ENCODE peak calls at places on chromosomes 13 and 19, in seven cellular contexts. One of them, this sample, is unnamed.

GRCh38 chr13:42720116-42720857 is 61.1 kb upstream of the FAM216B start:
- DNase-seq in spleen: no peak
- DNase-seq in uterus: peak; percentile 63
- DNase-seq in fibroblast of lung: peak; percentile 95
- DNase-seq in cardiac muscle cell: peak; percentile 99
- DNase-seq in heart left ventricle: no peak
- DNase-seq in psoas muscle: no peak
- DNase-seq in this sample: peak; percentile 91

GRCh38 chr13:84994582-84994981 is 804.6 kb downstream of the SLITRK6 start:
- DNase-seq in spleen: no peak
- DNase-seq in uterus: no peak
- DNase-seq in fibroblast of lung: peak; percentile 26
- DNase-seq in cardiac muscle cell: no peak
- DNase-seq in heart left ventricle: no peak
- DNase-seq in psoas muscle: no peak
- DNase-seq in this sample: no peak

GRCh38 chr13:90839061-90839460 is 508.4 kb upstream of the MIR17HG start:
- DNase-seq in spleen: no peak
- DNase-seq in uterus: no peak
- DNase-seq in fibroblast of lung: no peak
- DNase-seq in cardiac muscle cell: no peak
- DNase-seq in heart left ventricle: no peak
- DNase-seq in psoas muscle: no peak
- DNase-seq in this sample: no peak

GRCh38 chr13:36432106-36432544 is at the start of gene CCNA1:
- DNase-seq in spleen: peak; percentile 83
- DNase-seq in uterus: peak; percentile 23
- DNase-seq in fibroblast of lung: peak; percentile 40
- DNase-seq in cardiac muscle cell: peak; percentile 25
- DNase-seq in heart left ventricle: peak; percentile 38
- DNase-seq in psoas muscle: peak; percentile 24
- DNase-seq in this sample: no peak

GRCh38 chr19:50808856-50809255 is 14.7 kb downstream of the KLK1 start:
- DNase-seq in spleen: no peak
- DNase-seq in uterus: no peak
- DNase-seq in fibroblast of lung: no peak
- DNase-seq in cardiac muscle cell: no peak
- DNase-seq in heart left ventricle: no peak
- DNase-seq in psoas muscle: no peak
- DNase-seq in this sample: no peak

GRCh38 chr13:80884031-80884785 is 543.3 kb upstream of the SPRY2 start:
- DNase-seq in spleen: no peak
- DNase-seq in uterus: no peak
- DNase-seq in fibroblast of lung: no peak
- DNase-seq in cardiac muscle cell: no peak
- DNase-seq in heart left ventricle: no peak
- DNase-seq in psoas muscle: no peak
- DNase-seq in this sample: no peak

GRCh38 chr19:5170329-5170745 is 170.3 kb downstream of the PTPRS start:
- DNase-seq in spleen: peak; percentile 88
- DNase-seq in uterus: no peak
- DNase-seq in fibroblast of lung: no peak
- DNase-seq in cardiac muscle cell: no peak
- DNase-seq in heart left ventricle: no peak
- DNase-seq in psoas muscle: no peak
- DNase-seq in this sample: no peak

GRCh38 chr19:18593367-18594095 is 4.9 kb downstream of the REX1BD start:
- DNase-seq in spleen: no peak
- DNase-seq in uterus: peak; percentile 47
- DNase-seq in fibroblast of lung: no peak
- DNase-seq in cardiac muscle cell: no peak
- DNase-seq in heart left ventricle: no peak
- DNase-seq in psoas muscle: no peak
- DNase-seq in this sample: no peak

GRCh38 chr19:4370418-4371041 is 27.2 kb downstream of the MPND start:
- DNase-seq in spleen: no peak
- DNase-seq in uterus: no peak
- DNase-seq in fibroblast of lung: no peak
- DNase-seq in cardiac muscle cell: no peak
- DNase-seq in heart left ventricle: no peak
- DNase-seq in psoas muscle: no peak
- DNase-seq in this sample: no peak

GRCh38 chr19:31592456-31592855 is 243.2 kb upstream of the TSHZ3 start:
- DNase-seq in spleen: no peak
- DNase-seq in uterus: no peak
- DNase-seq in fibroblast of lung: no peak
- DNase-seq in cardiac muscle cell: no peak
- DNase-seq in heart left ventricle: no peak
- DNase-seq in psoas muscle: no peak
- DNase-seq in this sample: no peak

GRCh38 chr19:55146078-55146647 is 2.8 kb downstream of the TNNT1 start:
- DNase-seq in spleen: no peak
- DNase-seq in uterus: no peak
- DNase-seq in fibroblast of lung: no peak
- DNase-seq in cardiac muscle cell: peak; percentile 24
- DNase-seq in heart left ventricle: no peak
- DNase-seq in psoas muscle: no peak
- DNase-seq in this sample: no peak

GRCh38 chr13:112719016-112719415 is 29.2 kb downstream of the ATP11A start:
- DNase-seq in spleen: peak; percentile 29
- DNase-seq in uterus: peak; percentile 35
- DNase-seq in fibroblast of lung: peak; percentile 79
- DNase-seq in cardiac muscle cell: no peak
- DNase-seq in heart left ventricle: no peak
- DNase-seq in psoas muscle: no peak
- DNase-seq in this sample: no peak

GRCh38 chr13:52070929-52071523 is 46.5 kb downstream of the UTP14C start:
- DNase-seq in spleen: no peak
- DNase-seq in uterus: no peak
- DNase-seq in fibroblast of lung: peak; percentile 20
- DNase-seq in cardiac muscle cell: peak; percentile 48
- DNase-seq in heart left ventricle: no peak
- DNase-seq in psoas muscle: no peak
- DNase-seq in this sample: no peak

GRCh38 chr13:30704596-30704995 is 30.7 kb upstream of the ALOX5AP start:
- DNase-seq in spleen: no peak
- DNase-seq in uterus: no peak
- DNase-seq in fibroblast of lung: no peak
- DNase-seq in cardiac muscle cell: no peak
- DNase-seq in heart left ventricle: no peak
- DNase-seq in psoas muscle: no peak
- DNase-seq in this sample: no peak

GRCh38 chr13:97757807-97758206 is 195.7 kb upstream of the IPO5 start:
- DNase-seq in spleen: no peak
- DNase-seq in uterus: no peak
- DNase-seq in fibroblast of lung: no peak
- DNase-seq in cardiac muscle cell: peak; percentile 98
- DNase-seq in heart left ventricle: peak; percentile 51
- DNase-seq in psoas muscle: peak; percentile 19
- DNase-seq in this sample: no peak

GRCh38 chr19:5536337-5536894 is 31.3 kb downstream of the TINCR start:
- DNase-seq in spleen: no peak
- DNase-seq in uterus: no peak
- DNase-seq in fibroblast of lung: peak; percentile 72
- DNase-seq in cardiac muscle cell: peak; percentile 69
- DNase-seq in heart left ventricle: peak; percentile 91
- DNase-seq in psoas muscle: peak; percentile 27
- DNase-seq in this sample: no peak

GRCh38 chr13:68540244-68540643 is 1310.1 kb upstream of the PCDH9 start:
- DNase-seq in spleen: no peak
- DNase-seq in uterus: no peak
- DNase-seq in fibroblast of lung: no peak
- DNase-seq in cardiac muscle cell: no peak
- DNase-seq in heart left ventricle: no peak
- DNase-seq in psoas muscle: no peak
- DNase-seq in this sample: no peak

GRCh38 chr13:70098669-70099068 is 9.0 kb upstream of the ATXN8OS start:
- DNase-seq in spleen: no peak
- DNase-seq in uterus: no peak
- DNase-seq in fibroblast of lung: no peak
- DNase-seq in cardiac muscle cell: no peak
- DNase-seq in heart left ventricle: no peak
- DNase-seq in psoas muscle: no peak
- DNase-seq in this sample: no peak

DNA sequence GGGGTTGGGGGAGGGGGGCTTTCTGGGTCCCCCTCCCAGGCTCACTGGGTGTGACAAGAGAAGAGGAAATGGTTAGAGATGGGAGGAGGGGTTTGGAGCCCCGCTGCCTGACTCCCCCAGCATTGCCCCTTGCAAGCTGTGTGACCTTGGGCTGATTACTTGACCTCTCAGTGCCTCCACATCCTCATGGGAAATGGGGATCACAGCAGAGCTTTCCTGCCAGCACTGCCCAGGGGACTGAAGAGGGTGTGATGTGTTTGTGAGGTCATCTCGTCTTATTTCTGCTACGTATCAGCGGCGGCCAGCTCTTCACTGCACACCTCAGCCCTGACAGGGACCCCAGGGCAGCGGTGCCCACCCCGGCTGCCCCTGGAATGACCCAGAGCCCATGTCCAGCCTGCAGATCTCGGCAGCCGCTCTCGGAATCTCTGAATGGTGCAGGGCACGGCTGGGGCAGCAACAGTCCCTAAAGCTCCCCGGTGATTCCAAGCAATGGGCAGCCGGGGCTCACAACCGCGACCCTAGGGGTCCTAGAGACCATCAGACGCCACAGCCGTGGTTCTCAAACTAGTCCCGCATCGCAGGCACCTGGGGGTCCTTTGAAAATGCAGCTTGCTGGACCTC is 8.4 kb downstream of the PNMA8B start:
- DNase-seq in spleen: peak; percentile 72
- DNase-seq in uterus: no peak
- DNase-seq in fibroblast of lung: no peak
- DNase-seq in cardiac muscle cell: no peak
- DNase-seq in heart left ventricle: no peak
- DNase-seq in psoas muscle: no peak
- DNase-seq in this sample: no peak
- H3K27me3 ChIP-seq in spleen: peaks cover 55% of the 10 kb centered on the region
- H3K27me3 ChIP-seq in uterus: no peaks in the 10 kb centered on the region
- H3K27me3 ChIP-seq in fibroblast of lung: peaks cover 13% of the 10 kb centered on the region
- H3K27me3 ChIP-seq in cardiac muscle cell: peaks cover 16% of the 10 kb centered on the region
- H3K27me3 ChIP-seq in heart left ventricle: no peaks in the 10 kb centered on the region
- H3K27me3 ChIP-seq in psoas muscle: peaks cover 16% of the 10 kb centered on the region
- H3K27me3 ChIP-seq in this sample: peaks cover 32% of the 10 kb centered on the region

DNA sequence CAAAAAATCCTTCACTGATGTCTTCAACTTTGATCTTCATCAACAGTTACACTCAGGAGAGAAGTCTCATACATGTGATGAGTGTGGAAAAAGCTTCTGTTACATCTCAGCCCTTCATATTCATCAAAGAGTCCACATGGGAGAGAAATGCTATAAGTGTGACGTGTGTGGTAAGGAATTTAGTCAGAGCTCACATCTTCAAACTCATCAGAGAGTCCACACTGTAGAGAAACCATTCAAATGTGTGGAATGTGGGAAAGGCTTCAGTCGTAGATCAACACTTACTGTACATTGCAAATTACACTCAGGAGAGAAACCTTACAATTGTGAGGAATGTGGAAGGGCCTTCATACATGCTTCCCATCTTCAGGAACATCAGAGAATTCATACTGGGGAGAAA is 8.4 kb upstream of the ZNF226 start:
- DNase-seq in spleen: no peak
- DNase-seq in uterus: no peak
- DNase-seq in fibroblast of lung: no peak
- DNase-seq in cardiac muscle cell: no peak
- DNase-seq in heart left ventricle: no peak
- DNase-seq in psoas muscle: no peak
- DNase-seq in this sample: no peak
- H3K4me3 ChIP-seq in spleen: no peak overlapping the region
- H3K4me3 ChIP-seq in uterus: no peak overlapping the region
- H3K4me3 ChIP-seq in fibroblast of lung: no peak overlapping the region
- H3K4me3 ChIP-seq in cardiac muscle cell: no peak overlapping the region
- H3K4me3 ChIP-seq in heart left ventricle: no peak overlapping the region
- H3K4me3 ChIP-seq in psoas muscle: no peak overlapping the region
- H3K4me3 ChIP-seq in this sample: no peak overlapping the region

DNA sequence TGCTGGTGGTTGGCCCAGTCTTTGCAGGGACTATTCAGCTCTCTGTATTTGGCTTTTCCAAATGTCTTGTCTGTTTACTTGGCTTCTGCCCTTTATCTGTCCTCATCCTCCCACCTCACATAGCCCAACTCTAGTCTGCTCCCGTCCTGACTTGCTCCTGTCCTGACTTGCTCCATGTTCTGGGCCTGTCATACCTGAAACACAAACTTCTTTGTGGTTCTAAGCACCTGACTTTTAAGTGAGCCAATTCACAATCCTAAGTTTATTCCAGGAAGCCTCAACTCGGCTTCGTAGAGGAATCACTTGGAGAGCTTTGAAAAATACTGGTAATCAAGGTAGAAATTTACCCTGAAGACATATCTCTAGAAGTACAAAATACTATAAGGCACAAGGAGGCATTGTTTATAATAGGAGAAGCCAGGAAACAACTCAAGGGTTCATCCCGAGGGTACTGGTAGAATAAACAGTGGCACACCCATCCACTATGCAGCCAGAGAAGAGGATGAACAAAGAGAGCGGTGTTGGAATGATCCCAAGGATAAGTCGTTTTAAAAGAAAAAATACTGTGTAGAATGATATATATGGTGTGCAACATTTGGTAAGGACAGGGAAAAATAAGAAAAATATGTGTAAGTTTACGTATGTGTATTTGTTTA is 284.5 kb downstream of the FGF14 start:
- DNase-seq in spleen: no peak
- DNase-seq in uterus: no peak
- DNase-seq in fibroblast of lung: no peak
- DNase-seq in cardiac muscle cell: no peak
- DNase-seq in heart left ventricle: no peak
- DNase-seq in psoas muscle: no peak
- DNase-seq in this sample: no peak
- H3K9me3 ChIP-seq in spleen: no peaks in the 10 kb centered on the region
- H3K9me3 ChIP-seq in uterus: no peaks in the 10 kb centered on the region
- H3K9me3 ChIP-seq in fibroblast of lung: no peaks in the 10 kb centered on the region
- H3K9me3 ChIP-seq in cardiac muscle cell: no peaks in the 10 kb centered on the region
- H3K9me3 ChIP-seq in heart left ventricle: no peaks in the 10 kb centered on the region
- H3K9me3 ChIP-seq in psoas muscle: no peaks in the 10 kb centered on the region
- H3K9me3 ChIP-seq in this sample: no peaks in the 10 kb centered on the region

GRCh38 chr19:48510421-48511268 is 990 bp downstream of the LMTK3 start:
- DNase-seq in spleen: peak; percentile 88
- DNase-seq in uterus: peak; percentile 62
- DNase-seq in fibroblast of lung: peak; percentile 33
- DNase-seq in cardiac muscle cell: peak; percentile 58
- DNase-seq in heart left ventricle: peak; percentile 79
- DNase-seq in psoas muscle: peak; percentile 67
- DNase-seq in this sample: no peak

GRCh38 chr19:48506138-48506733 is 5.4 kb downstream of the LMTK3 start:
- DNase-seq in spleen: no peak
- DNase-seq in uterus: no peak
- DNase-seq in fibroblast of lung: peak; percentile 33
- DNase-seq in cardiac muscle cell: peak; percentile 68
- DNase-seq in heart left ventricle: no peak
- DNase-seq in psoas muscle: no peak
- DNase-seq in this sample: no peak

GRCh38 chr19:48508729-48509310 is 2.8 kb downstream of the LMTK3 start:
- DNase-seq in spleen: no peak
- DNase-seq in uterus: no peak
- DNase-seq in fibroblast of lung: no peak
- DNase-seq in cardiac muscle cell: no peak
- DNase-seq in heart left ventricle: no peak
- DNase-seq in psoas muscle: no peak
- DNase-seq in this sample: no peak

GRCh38 chr19:48509467-48510194 is 2.0 kb downstream of the LMTK3 start:
- DNase-seq in spleen: no peak
- DNase-seq in uterus: no peak
- DNase-seq in fibroblast of lung: no peak
- DNase-seq in cardiac muscle cell: no peak
- DNase-seq in heart left ventricle: no peak
- DNase-seq in psoas muscle: no peak
- DNase-seq in this sample: no peak

GRCh38 chr19:48507911-48508439 is 3.7 kb downstream of the LMTK3 start:
- DNase-seq in spleen: no peak
- DNase-seq in uterus: no peak
- DNase-seq in fibroblast of lung: no peak
- DNase-seq in cardiac muscle cell: no peak
- DNase-seq in heart left ventricle: no peak
- DNase-seq in psoas muscle: no peak
- DNase-seq in this sample: no peak
- H3K27me3 ChIP-seq in spleen: peaks cover 39% of the 10 kb centered on the region
- H3K27me3 ChIP-seq in uterus: peaks cover 15% of the 10 kb centered on the region
- H3K27me3 ChIP-seq in fibroblast of lung: peaks cover 14% of the 10 kb centered on the region
- H3K27me3 ChIP-seq in cardiac muscle cell: peaks cover 19% of the 10 kb centered on the region
- H3K27me3 ChIP-seq in heart left ventricle: peaks cover 15% of the 10 kb centered on the region
- H3K27me3 ChIP-seq in psoas muscle: peaks cover 4% of the 10 kb centered on the region
- H3K27me3 ChIP-seq in this sample: peaks cover 34% of the 10 kb centered on the region